ENCODE peak calls at places on chromosomes 7 and 10, in five cellular contexts. H is H1, I is HCT116, W is HepG2, N is K562. B is an unnamed sample.

GRCh38 chr7:102860351-102860811 is 52.4 kb upstream of the LRRC17 start:
- DNase-seq in H (no peak), W (peak), N (no peak), I (no peak), B (no peak)

GRCh38 chr10:127150136-127150535 is 46.3 kb downstream of the INSYN2A start:
- DNase-seq in N (no peak), W (no peak), H (no peak), I (peak), B (no peak)

GRCh38 chr10:125060851-125061556 is 99.4 kb downstream of the CTBP2 start:
- DNase-seq in H (peak), W (peak), I (peak), N (no peak), B (no peak)

GRCh38 chr10:79322616-79323566 is 24.4 kb upstream of the PPIF start:
- DNase-seq in I (no peak), W (no peak), H (no peak), N (no peak), B (no peak)

GRCh38 chr10:93248583-93249227 is 175.0 kb downstream of the CYP26A1 start:
- DNase-seq in H (no peak), I (no peak), N (peak), W (no peak), B (no peak)

GRCh38 chr7:88072036-88072714 is 138.1 kb downstream of the ADAM22 start:
- DNase-seq in W (no peak), H (no peak), N (no peak), I (no peak), B (no peak)

GRCh38 chr7:5282464-5283316 is at the start of gene SLC29A4:
- DNase-seq in W (no peak), H (no peak), I (peak), N (peak), B (no peak)

GRCh38 chr10:102869290-102870198 is at the start of gene AS3MT:
- DNase-seq in W (peak), I (no peak), H (peak), N (no peak), B (no peak)

GRCh38 chr7:1459930-1460756 is 873 bp upstream of the MICALL2 start:
- DNase-seq in I (no peak), H (no peak), N (no peak), W (no peak), B (no peak)

GRCh38 chr7:44639701-44640321 is 33.4 kb downstream of the OGDH start:
- DNase-seq in W (peak), I (peak), H (no peak), N (no peak), B (no peak)

GRCh38 chr10:96118604-96119450 is 11.3 kb upstream of the ZNF518A start:
- DNase-seq in I (peak), W (peak), N (no peak), H (no peak), B (no peak)

GRCh38 chr7:70637726-70638125 is 494.2 kb upstream of the GALNT17 start:
- DNase-seq in N (no peak), H (no peak), I (no peak), W (no peak), B (no peak)

GRCh38 chr7:1520574-1521234 is 9.8 kb upstream of the MAFK start:
- DNase-seq in N (no peak), I (peak), H (no peak), W (peak), B (no peak)

GRCh38 chr7:17524746-17525145 is 226.3 kb downstream of the AHR start:
- DNase-seq in N (no peak), W (no peak), I (no peak), H (no peak), B (no peak)

GRCh38 chr10:50398823-50399222 is 147.5 kb upstream of the ASAH2 start:
- DNase-seq in I (no peak), H (no peak), N (no peak), W (no peak), B (no peak)

GRCh38 chr10:27207350-27207749 is 33.2 kb downstream of the ACBD5 start:
- DNase-seq in I (no peak), H (no peak), N (no peak), W (no peak), B (no peak)

GRCh38 chr10:129495697-129496096 is 28.7 kb downstream of the MGMT start:
- DNase-seq in N (no peak), W (no peak), H (no peak), I (no peak), B (no peak)

GRCh38 chr10:4131407-4132215 is 346.6 kb upstream of the KLF6 start:
- DNase-seq in W (no peak), N (no peak), I (no peak), H (no peak), B (peak)

GRCh38 chr10:49627644-49628247 is 13.9 kb downstream of the CHAT start:
- DNase-seq in I (no peak), W (no peak), H (no peak), N (no peak), B (no peak)

GRCh38 chr10:80195046-80195574 is 10.2 kb downstream of the ANXA11 start:
- DNase-seq in N (no peak), I (no peak), H (no peak), W (no peak), B (no peak)

GRCh38 chr10:93509816-93510215 is 13.4 kb downstream of the CEP55 start:
- DNase-seq in H (no peak), N (no peak), W (no peak), I (no peak), B (no peak)

GRCh38 chr7:119982884-119983283 is 290.1 kb upstream of the KCND2 start:
- DNase-seq in I (no peak), N (no peak), H (no peak), W (no peak), B (no peak)

GRCh38 chr7:76512941-76513816 is 2.8 kb downstream of the UPK3B start:
- DNase-seq in I (peak), H (peak), W (peak), N (peak), B (no peak)

GRCh38 chr7:10707519-10707918 is 266.2 kb upstream of the PHF14 start:
- DNase-seq in I (no peak), H (no peak), W (no peak), N (peak), B (no peak)

GRCh38 chr7:74657692-74658170 is at the start of gene GTF2I:
- DNase-seq in N (peak), W (no peak), H (peak), I (no peak), B (no peak)

GRCh38 chr7:73977626-73978618 is 50.1 kb upstream of the ELN start:
- DNase-seq in I (no peak), H (no peak), W (peak), N (no peak), B (no peak)

GRCh38 chr10:46092523-46093195 is 46.6 kb upstream of the MSMB start:
- DNase-seq in H (no peak), N (no peak), I (no peak), W (no peak), B (no peak)

GRCh38 chr10:74276416-74276815 is 125.4 kb downstream of the ADK start:
- DNase-seq in H (no peak), N (no peak), I (no peak), W (no peak), B (no peak)

GRCh38 chr10:110747609-110748464 is 103.7 kb downstream of the RBM20 start:
- DNase-seq in H (no peak), I (no peak), W (no peak), N (no peak), B (no peak)

GRCh38 chr7:130708766-130709165 is 22.4 kb upstream of the TSGA13 start:
- DNase-seq in N (no peak), W (no peak), I (no peak), H (no peak), B (no peak)
- TF ChIP-seq POLR2AphosphoS5 in N (no peak), W (no peak), I (no peak), H (no peak), B (no peak)

DNA sequence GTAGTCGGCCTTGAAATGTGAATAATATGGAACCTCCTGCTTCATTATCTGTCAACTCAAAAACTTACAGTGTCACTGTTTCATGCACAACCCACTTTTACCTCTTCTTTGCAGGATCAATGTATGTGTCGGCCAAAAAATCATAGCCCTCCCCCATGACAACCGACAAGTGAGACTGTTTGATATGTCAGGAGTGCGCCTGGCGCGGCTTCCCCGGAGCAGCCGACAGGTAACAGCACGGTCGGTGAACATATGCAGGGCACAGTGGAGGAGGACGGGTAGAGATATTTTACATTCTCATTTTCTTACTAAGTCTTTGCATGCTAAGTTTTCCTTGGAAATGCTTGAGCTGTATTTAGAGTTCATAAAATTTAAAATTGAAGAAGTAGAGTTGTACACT is 68.6 kb downstream of the WDR37 start:
- DNase-seq in H (no peak), N (no peak), W (no peak), I (no peak), B (no peak)
- TF ChIP-seq EZH2 in H (no peak), N (no peak), W (no peak), I (no peak), B (no peak)

GRCh38 chr7:106009511-106010226 is 46.6 kb downstream of the CDHR3 start:
- DNase-seq in H (peak), N (peak), W (no peak), I (peak), B (peak)
- TF ChIP-seq POLR2AphosphoS5 in H (peak), N (no peak), W (no peak), I (no peak), B (peak)

GRCh38 chr10:43268491-43268890 is 1.6 kb upstream of the RASGEF1A start:
- DNase-seq in H (no peak), N (no peak), W (no peak), I (no peak), B (no peak)

GRCh38 chr10:43265799-43266721 is 805 bp downstream of the RASGEF1A start:
- DNase-seq in I (no peak), H (peak), W (peak), N (peak), B (no peak)

GRCh38 chr10:43264987-43265798 is 1.7 kb downstream of the RASGEF1A start:
- DNase-seq in N (peak), W (no peak), H (no peak), I (no peak), B (no peak)

GRCh38 chr10:43264324-43264986 is 2.4 kb downstream of the RASGEF1A start:
- DNase-seq in N (peak), H (no peak), I (no peak), W (no peak), B (no peak)

DNA sequence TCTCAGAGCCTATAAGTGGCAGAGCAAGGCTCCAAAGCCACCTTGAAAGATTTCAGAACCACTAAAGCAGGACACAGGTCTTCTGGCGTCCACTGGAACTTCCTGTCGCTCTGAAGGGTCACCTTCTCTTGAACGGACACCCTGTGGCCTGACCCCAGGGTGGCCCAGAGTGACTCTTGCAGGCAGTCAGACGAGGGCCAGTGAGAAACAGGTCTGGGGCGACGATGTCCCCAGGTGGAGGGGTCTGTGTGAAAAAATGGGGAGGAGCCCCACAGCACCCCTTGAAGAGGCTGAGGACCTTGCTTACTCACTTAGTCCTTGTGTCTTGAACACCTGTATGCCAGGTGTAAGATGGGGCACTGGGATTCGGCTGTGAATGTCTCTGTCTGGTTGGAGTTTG is 946 bp upstream of the RASGEF1A start:
- DNase-seq in N (no peak), H (no peak), I (no peak), W (no peak), B (no peak)
- TF ChIP-seq EZH2 in N (no peak), H (peak), I (no peak), W (no peak), B (no peak)

DNA sequence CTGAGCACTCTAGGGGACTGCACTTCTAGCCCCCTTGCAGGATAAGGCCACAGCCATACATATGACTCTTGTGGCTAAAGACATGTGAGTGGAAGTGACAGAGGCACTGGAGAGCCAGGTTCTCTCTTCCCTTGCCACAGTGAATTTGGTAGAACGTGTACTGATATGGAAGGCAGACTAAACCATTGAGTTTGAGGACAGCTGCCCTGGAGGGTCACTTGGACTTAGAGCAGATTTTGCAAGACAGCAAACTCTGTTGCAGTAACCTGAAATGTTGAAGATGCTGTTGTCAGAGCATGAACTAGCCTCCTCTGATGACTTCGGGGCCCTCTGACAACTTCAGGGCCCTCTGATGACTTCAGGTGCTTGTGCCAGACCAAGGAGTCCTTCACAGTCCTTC is 85.9 kb downstream of the ELMO1 start:
- DNase-seq in H (no peak), N (no peak), I (no peak), W (no peak), B (no peak)
- TF ChIP-seq POLR2AphosphoS5 in H (no peak), N (no peak), I (no peak), W (no peak), B (no peak)

DNA sequence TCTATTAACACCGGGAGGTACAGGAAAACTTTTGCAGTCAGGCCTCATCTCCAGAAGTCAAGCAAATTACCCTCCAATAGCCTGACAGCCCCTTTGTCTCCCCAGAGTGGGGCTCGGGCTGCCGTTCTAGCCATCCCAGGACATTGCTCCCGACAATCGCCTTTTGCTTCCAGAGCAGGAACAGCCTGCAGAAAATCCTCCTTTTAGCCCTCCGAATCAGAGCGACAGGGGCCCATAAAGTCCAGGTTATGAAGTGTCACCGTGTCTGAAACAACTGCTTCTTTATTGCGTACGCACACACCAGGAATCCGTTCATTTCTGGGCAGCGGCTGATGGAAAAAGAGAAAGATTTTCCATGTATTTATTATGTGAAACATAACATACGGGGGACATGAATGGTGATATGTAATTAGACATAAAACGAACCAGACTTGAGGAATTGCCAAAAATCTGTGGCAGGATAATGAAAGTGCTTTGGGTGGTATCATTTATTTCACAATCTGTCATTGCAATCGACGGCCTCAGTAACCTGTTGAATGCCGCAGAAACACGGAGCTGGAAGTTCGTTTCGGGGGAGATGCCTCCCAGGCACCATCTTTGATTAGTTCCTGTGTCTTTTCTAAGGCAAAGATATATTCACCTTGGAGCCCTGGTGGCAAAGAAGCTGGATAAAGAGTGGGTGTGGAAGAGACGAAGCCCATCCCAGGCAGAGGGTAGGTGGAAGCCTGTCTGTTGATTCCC is 48.0 kb downstream of the FAM241B start:
- DNase-seq in H (no peak), W (no peak), N (no peak), I (no peak), B (no peak)
- TF ChIP-seq EZH2 in H (no peak), W (no peak), N (no peak), I (no peak), B (no peak)

GRCh38 chr7:100572949-100573675 is 588 bp downstream of the SAP25 start:
- DNase-seq in N (no peak), H (no peak), I (no peak), W (no peak), B (no peak)
- TF ChIP-seq POLR2AphosphoS5 in N (no peak), H (no peak), I (no peak), W (no peak), B (no peak)

DNA sequence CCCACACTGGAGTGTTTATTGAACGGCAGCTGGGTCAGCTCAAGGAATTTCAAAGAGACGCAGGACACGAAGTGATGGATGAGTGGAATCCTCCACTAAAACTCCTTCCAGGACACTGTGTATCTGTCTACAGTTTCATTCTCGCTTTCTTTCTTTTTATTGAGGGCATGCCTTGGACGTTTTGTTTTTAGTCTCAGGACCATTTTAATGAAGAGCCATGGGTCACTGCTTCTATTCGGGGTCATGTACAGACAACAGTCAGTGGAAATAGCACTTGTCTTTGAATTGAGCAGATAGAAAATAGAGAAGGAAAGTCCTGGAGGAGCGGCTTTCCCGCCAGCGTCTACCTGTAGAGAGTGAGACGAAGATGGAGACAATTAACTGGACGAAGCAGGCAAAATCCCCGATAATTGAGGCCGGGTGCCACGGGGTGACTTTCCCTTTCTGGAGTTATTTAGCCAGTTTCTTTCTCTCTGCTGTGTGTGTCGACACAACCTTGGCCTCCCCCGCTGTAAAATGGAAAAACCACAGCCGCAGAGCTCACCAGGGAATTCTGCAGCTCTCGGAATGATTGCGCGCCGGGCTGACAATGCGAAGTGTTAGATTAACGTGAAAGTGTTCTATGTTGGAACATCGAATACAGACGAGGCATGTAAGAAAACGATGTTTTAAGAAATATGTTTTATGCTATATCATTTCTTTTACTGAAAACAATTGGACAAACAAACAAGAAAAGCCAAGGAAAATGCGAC is 129.0 kb downstream of the DNAJB6 start:
- DNase-seq in W (no peak), I (no peak), H (no peak), N (no peak), B (no peak)
- TF ChIP-seq EZH2 in W (no peak), I (no peak), H (no peak), N (no peak), B (peak)

DNA sequence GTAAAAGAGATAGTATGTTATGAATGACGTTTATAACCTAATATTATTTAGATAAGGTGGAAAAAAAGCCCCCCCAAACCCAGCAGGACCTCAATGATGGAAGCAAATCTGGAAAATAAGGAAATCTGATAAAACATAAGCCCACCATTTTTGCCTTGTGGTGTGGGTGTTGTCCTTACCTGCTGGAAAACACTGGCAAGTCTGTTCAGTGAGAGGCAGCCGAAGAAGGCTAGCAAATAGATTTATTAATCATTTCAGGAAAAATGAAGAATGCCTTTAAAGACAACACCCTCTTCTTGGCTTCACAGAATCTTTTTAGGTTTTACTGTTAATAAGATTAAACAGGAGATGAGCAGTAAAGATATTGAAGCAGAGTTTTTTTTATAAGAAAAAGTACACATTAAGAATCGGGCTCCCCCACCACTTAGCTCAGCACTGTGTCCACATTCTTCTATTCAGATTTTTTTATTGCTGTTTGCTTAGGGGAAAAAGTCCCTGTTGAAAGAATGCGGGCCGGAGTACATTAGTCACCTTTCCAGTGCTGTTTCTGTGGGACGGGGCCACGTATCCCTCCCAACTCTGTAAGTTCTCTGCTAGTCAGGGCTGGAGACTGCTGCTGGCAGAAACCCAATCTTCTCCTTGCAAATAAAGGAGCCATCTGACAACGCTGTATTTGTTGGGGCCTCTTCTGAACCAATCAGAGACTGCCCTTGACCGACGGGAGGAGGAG is 104.1 kb downstream of the EVX1 start:
- DNase-seq in W (peak), H (no peak), I (peak), N (no peak), B (no peak)
- TF ChIP-seq POLR2AphosphoS5 in W (no peak), H (no peak), I (no peak), N (no peak), B (no peak)

B was measured in SK-N-MC.